ENCODE peak calls at places on chromosomes 12 and 14, in ten cellular contexts. C is EH, V is sciatic nerve, G is neural crest cell, X is NCI-H748 treated with DMSO at 0.1 percent for 48 hours, P is SW480, L is AG04449, Q is Caco-2, H is neural progenitor cell, S is AG04450. J is an unnamed sample.

GRCh38 chr12:25365340-25365730 is 114.6 kb upstream of the KRAS start:
- DNase-seq in S (no peak), P (no peak), C (no peak), H (no peak), Q (no peak), G (no peak), X (no peak), V (no peak), L (no peak), J (no peak)

GRCh38 chr12:57539134-57539768 is 7.7 kb downstream of the DCTN2 start:
- DNase-seq in G (no peak), X (no peak), Q (no peak), V (no peak), H (no peak), S (no peak), L (no peak), C (no peak), P (no peak), J (no peak)

GRCh38 chr12:64538146-64538545 is 72.1 kb upstream of the RASSF3 start:
- DNase-seq in Q (no peak), P (no peak), L (no peak), C (peak), G (no peak), S (no peak), V (no peak), X (no peak), H (no peak), J (no peak)

GRCh38 chr12:70074510-70074909 is 168.7 kb upstream of the CNOT2 start:
- DNase-seq in C (no peak), L (no peak), X (no peak), P (peak), G (no peak), H (no peak), Q (no peak), S (no peak), V (no peak), J (no peak)

GRCh38 chr14:103281496-103282231 is 52.4 kb upstream of the EIF5 start:
- DNase-seq in H (peak), G (peak), X (no peak), V (no peak), C (peak), L (no peak), S (no peak), P (peak), Q (peak), J (no peak)

GRCh38 chr12:108784270-108784669 is 53.0 kb upstream of the CORO1C start:
- DNase-seq in Q (no peak), S (no peak), C (no peak), V (no peak), L (no peak), X (peak), P (no peak), G (no peak), H (peak), J (no peak)

GRCh38 chr14:68501621-68502052 is 291.2 kb downstream of the ZFP36L1 start:
- DNase-seq in C (no peak), Q (no peak), S (no peak), X (no peak), G (no peak), P (peak), H (no peak), V (no peak), L (no peak), J (no peak)

GRCh38 chr12:105280966-105281693 is 45.2 kb upstream of the APPL2 start:
- DNase-seq in C (no peak), V (no peak), S (no peak), L (no peak), H (no peak), X (no peak), P (no peak), G (no peak), Q (no peak), J (no peak)

GRCh38 chr12:120230326-120230973 is 29.5 kb upstream of the RPLP0 start:
- DNase-seq in X (no peak), C (peak), G (no peak), L (peak), V (no peak), P (peak), Q (peak), H (peak), S (peak), J (peak)

GRCh38 chr12:7190268-7191055 is 976 bp downstream of the PEX5 start:
- DNase-seq in C (peak), H (peak), L (no peak), S (no peak), G (peak), P (peak), X (peak), V (no peak), Q (peak), J (peak)

GRCh38 chr12:116015525-116015924 is 262.0 kb downstream of the MED13L start:
- DNase-seq in H (peak), C (peak), Q (no peak), X (no peak), V (no peak), S (no peak), G (no peak), P (peak), L (peak), J (no peak)

GRCh38 chr12:4858385-4858784 is 51.3 kb upstream of the KCNA1 start:
- DNase-seq in H (peak), V (no peak), G (peak), S (no peak), Q (peak), P (peak), X (no peak), L (no peak), C (peak), J (no peak)

GRCh38 chr14:100156776-100157175 is 2.7 kb downstream of the DEGS2 start:
- DNase-seq in P (no peak), V (no peak), S (no peak), X (no peak), C (no peak), Q (no peak), H (no peak), L (no peak), G (no peak), J (no peak)

GRCh38 chr14:92105845-92106094 is 612 bp downstream of the ATXN3 start:
- DNase-seq in G (peak), P (peak), H (no peak), S (no peak), C (peak), V (peak), X (peak), L (no peak), Q (peak), J (peak)

GRCh38 chr14:49886523-49886922 is 6.4 kb upstream of the ARF6 start:
- DNase-seq in V (no peak), S (no peak), X (no peak), C (no peak), H (no peak), G (no peak), P (no peak), L (no peak), Q (no peak), J (no peak)

GRCh38 chr12:49587174-49587908 is 18.1 kb downstream of the FAM186B start:
- DNase-seq in S (no peak), V (no peak), X (no peak), Q (no peak), G (no peak), C (no peak), L (no peak), P (no peak), H (no peak), J (no peak)

GRCh38 chr12:117101953-117102833 is 3.0 kb upstream of the TESC start:
- DNase-seq in P (no peak), V (no peak), H (peak), C (no peak), X (no peak), G (no peak), L (no peak), Q (no peak), S (no peak), J (peak)

GRCh38 chr14:71645656-71646055 is 286.6 kb upstream of the RGS6 start:
- DNase-seq in X (no peak), L (peak), G (no peak), Q (no peak), H (no peak), C (peak), S (no peak), P (no peak), V (no peak), J (no peak)

GRCh38 chr14:42174357-42174756 is 567.7 kb downstream of the LRFN5 start:
- DNase-seq in Q (no peak), L (no peak), S (no peak), X (peak), V (no peak), P (no peak), C (no peak), G (no peak), H (no peak), J (no peak)

GRCh38 chr12:50825372-50825838 is 17.3 kb upstream of the TMPRSS12 start:
- DNase-seq in V (no peak), P (peak), X (peak), L (peak), G (no peak), Q (no peak), C (peak), H (peak), S (peak), J (no peak)

GRCh38 chr12:47849261-47849660 is 29.6 kb upstream of the HDAC7 start:
- DNase-seq in H (no peak), V (no peak), L (no peak), G (no peak), C (no peak), Q (no peak), X (no peak), S (no peak), P (no peak), J (no peak)

GRCh38 chr14:53450871-53451270 is 297.7 kb upstream of the DDHD1 start:
- DNase-seq in S (no peak), C (peak), V (no peak), G (no peak), Q (no peak), P (no peak), L (no peak), X (no peak), H (no peak), J (no peak)

GRCh38 chr12:92183575-92183974 is 37.9 kb upstream of the BTG1 start:
- DNase-seq in X (no peak), L (no peak), G (no peak), Q (no peak), C (no peak), H (no peak), V (no peak), S (no peak), P (no peak), J (no peak)

GRCh38 chr14:90487031-90487430 is 90.2 kb downstream of the CALM1 start:
- DNase-seq in S (no peak), Q (no peak), V (no peak), C (peak), P (no peak), G (no peak), H (no peak), L (no peak), X (peak), J (no peak)

GRCh38 chr12:2064078-2064507 is 11.3 kb downstream of the CACNA1C start:
- DNase-seq in X (no peak), G (no peak), Q (no peak), V (no peak), L (no peak), H (no peak), P (no peak), S (no peak), C (peak), J (no peak)

GRCh38 chr14:22532345-22533056 is 56.5 kb downstream of the DAD1 start:
- DNase-seq in Q (no peak), V (no peak), C (peak), G (no peak), L (no peak), P (no peak), S (no peak), H (no peak), X (no peak), J (no peak)

GRCh38 chr12:14416658-14417057 is 51.2 kb downstream of the ATF7IP start:
- DNase-seq in Q (no peak), S (peak), C (peak), V (no peak), L (peak), P (peak), X (peak), G (peak), H (peak), J (no peak)

GRCh38 chr12:64086946-64087345 is 135.2 kb downstream of the KICS2 start:
- DNase-seq in P (no peak), V (no peak), C (no peak), Q (no peak), H (no peak), L (no peak), G (no peak), X (no peak), S (no peak), J (no peak)

GRCh38 chr14:102728509-102728908 is 48.7 kb upstream of the TRAF3 start:
- DNase-seq in V (no peak), L (no peak), P (no peak), C (no peak), Q (no peak), X (no peak), S (no peak), H (no peak), G (no peak), J (no peak)

GRCh38 chr12:108761226-108761625 is 29.9 kb upstream of the CORO1C start:
- DNase-seq in X (no peak), H (no peak), V (no peak), C (no peak), G (no peak), S (no peak), Q (no peak), P (no peak), L (no peak), J (no peak)

GRCh38 chr12:85632390-85632789 is 203.8 kb downstream of the RASSF9 start:
- DNase-seq in G (no peak), L (no peak), S (peak), H (no peak), C (peak), Q (no peak), P (no peak), V (no peak), X (no peak), J (no peak)

GRCh38 chr12:71186571-71187288 is 28.9 kb upstream of the TSPAN8 start:
- DNase-seq in X (no peak), V (no peak), C (no peak), Q (no peak), S (no peak), G (no peak), L (no peak), P (no peak), H (no peak), J (peak)

GRCh38 chr14:53411110-53411509 is 258.0 kb upstream of the DDHD1 start:
- DNase-seq in S (peak), L (no peak), Q (no peak), X (no peak), P (no peak), V (no peak), G (no peak), H (no peak), C (peak), J (no peak)

GRCh38 chr14:85399196-85399595 is 130.7 kb upstream of the FLRT2 start:
- DNase-seq in C (peak), G (no peak), H (no peak), S (no peak), Q (no peak), L (peak), P (no peak), V (no peak), X (no peak), J (no peak)

GRCh38 chr14:65239897-65240296 is 137.6 kb upstream of the MAX start:
- DNase-seq in V (no peak), S (no peak), X (no peak), P (no peak), Q (no peak), G (no peak), L (no peak), C (no peak), H (no peak), J (no peak)

GRCh38 chr14:99131632-99132271 is 140.2 kb downstream of the BCL11B start:
- DNase-seq in V (no peak), X (no peak), C (no peak), S (no peak), L (no peak), P (no peak), G (no peak), H (no peak), Q (no peak), J (peak)

GRCh38 chr12:6772331-6772695 is at the start of gene LAG3:
- DNase-seq in G (no peak), C (no peak), L (no peak), H (no peak), P (no peak), X (no peak), Q (no peak), S (no peak), V (no peak), J (peak)

GRCh38 chr12:108980831-108981618 is 39.8 kb downstream of the SVOP start:
- DNase-seq in P (no peak), V (no peak), X (no peak), G (no peak), S (no peak), H (no peak), L (peak), C (peak), Q (peak), J (no peak)

GRCh38 chr12:68479261-68479581 is 131.5 kb upstream of the RAP1B start:
- DNase-seq in P (no peak), L (peak), V (no peak), G (no peak), S (peak), C (peak), H (no peak), Q (no peak), X (no peak), J (no peak)

GRCh38 chr14:80692903-80693302 is 248.6 kb downstream of the CEP128 start:
- DNase-seq in L (no peak), G (no peak), V (no peak), Q (no peak), X (no peak), P (no peak), C (no peak), H (no peak), S (no peak), J (no peak)